ENCODE peak calls at places on chromosome 15, in seven cellular contexts. One of them, this sample, is unnamed.
A peak's percentile ranks its signal among the peaks of the same experiment; 100 is the strongest.

GRCh38 chr15:55993804-55994539 is 560 bp upstream of the NEDD4 start:
- DNase-seq in OCI-LY7: no peak
- DNase-seq in MM.1S: no peak
- DNase-seq in GM23248: peak; percentile 84
- DNase-seq in SK-N-SH: peak; percentile 63
- DNase-seq in GM23338: peak; percentile 70
- DNase-seq in hepatocyte: no peak
- DNase-seq in this sample: peak; percentile 21

GRCh38 chr15:98751767-98752166 is 103.4 kb downstream of the IGF1R start:
- DNase-seq in hepatocyte: no peak
- DNase-seq in GM23338: no peak
- DNase-seq in OCI-LY7: no peak
- DNase-seq in SK-N-SH: no peak
- DNase-seq in MM.1S: no peak
- DNase-seq in GM23248: no peak
- DNase-seq in this sample: no peak

GRCh38 chr15:36109943-36110658 is 469.3 kb upstream of the CDIN1 start:
- DNase-seq in GM23248: peak; percentile 76
- DNase-seq in OCI-LY7: no peak
- DNase-seq in MM.1S: no peak
- DNase-seq in GM23338: no peak
- DNase-seq in SK-N-SH: no peak
- DNase-seq in hepatocyte: no peak
- DNase-seq in this sample: no peak

GRCh38 chr15:64141798-64142512 is 9.6 kb upstream of the SNX22 start:
- DNase-seq in hepatocyte: no peak
- DNase-seq in SK-N-SH: no peak
- DNase-seq in OCI-LY7: no peak
- DNase-seq in MM.1S: no peak
- DNase-seq in GM23338: no peak
- DNase-seq in GM23248: no peak
- DNase-seq in this sample: no peak

GRCh38 chr15:42921049-42921731 is 612 bp upstream of the TTBK2 start:
- DNase-seq in hepatocyte: peak; percentile 20
- DNase-seq in MM.1S: peak; percentile 39
- DNase-seq in GM23338: peak; percentile 44
- DNase-seq in OCI-LY7: peak; percentile 40
- DNase-seq in GM23248: peak; percentile 67
- DNase-seq in SK-N-SH: peak; percentile 7
- DNase-seq in this sample: no peak

GRCh38 chr15:98802187-98802586 is 153.8 kb downstream of the IGF1R start:
- DNase-seq in hepatocyte: no peak
- DNase-seq in OCI-LY7: no peak
- DNase-seq in GM23338: no peak
- DNase-seq in SK-N-SH: no peak
- DNase-seq in MM.1S: no peak
- DNase-seq in GM23248: no peak
- DNase-seq in this sample: no peak

GRCh38 chr15:101276501-101277037 is 716 bp downstream of the SELENOS start:
- DNase-seq in SK-N-SH: peak; percentile 65
- DNase-seq in MM.1S: peak; percentile 83
- DNase-seq in hepatocyte: peak; percentile 59
- DNase-seq in GM23338: peak; percentile 53
- DNase-seq in OCI-LY7: peak; percentile 52
- DNase-seq in GM23248: peak; percentile 82
- DNase-seq in this sample: no peak

GRCh38 chr15:101579766-101580165 is 72.4 kb downstream of the TM2D3 start:
- DNase-seq in SK-N-SH: no peak
- DNase-seq in OCI-LY7: no peak
- DNase-seq in MM.1S: no peak
- DNase-seq in hepatocyte: no peak
- DNase-seq in GM23338: no peak
- DNase-seq in GM23248: peak; percentile 4
- DNase-seq in this sample: no peak

GRCh38 chr15:79265987-79266579 is 16.4 kb upstream of the ANKRD34C start:
- DNase-seq in SK-N-SH: no peak
- DNase-seq in OCI-LY7: no peak
- DNase-seq in hepatocyte: no peak
- DNase-seq in MM.1S: no peak
- DNase-seq in GM23338: no peak
- DNase-seq in GM23248: no peak
- DNase-seq in this sample: no peak

GRCh38 chr15:48682949-48683651 is 37.6 kb upstream of the FBN1 start:
- DNase-seq in MM.1S: no peak
- DNase-seq in OCI-LY7: no peak
- DNase-seq in GM23338: no peak
- DNase-seq in hepatocyte: peak; percentile 43
- DNase-seq in GM23248: peak; percentile 86
- DNase-seq in SK-N-SH: no peak
- DNase-seq in this sample: no peak

GRCh38 chr15:27845535-27846369 is 253.4 kb downstream of the OCA2 start:
- DNase-seq in GM23338: no peak
- DNase-seq in MM.1S: no peak
- DNase-seq in SK-N-SH: no peak
- DNase-seq in GM23248: no peak
- DNase-seq in OCI-LY7: no peak
- DNase-seq in hepatocyte: no peak
- DNase-seq in this sample: no peak

GRCh38 chr15:41115652-41116115 is 396 bp downstream of the INO80 start:
- DNase-seq in MM.1S: peak; percentile 69
- DNase-seq in hepatocyte: peak; percentile 86
- DNase-seq in OCI-LY7: peak; percentile 83
- DNase-seq in GM23338: peak; percentile 82
- DNase-seq in GM23248: no peak
- DNase-seq in SK-N-SH: no peak
- DNase-seq in this sample: peak; percentile 10

GRCh38 chr15:98292442-98293240 is 332.1 kb downstream of the ARRDC4 start:
- DNase-seq in OCI-LY7: peak; percentile 42
- DNase-seq in SK-N-SH: peak; percentile 77
- DNase-seq in GM23248: peak; percentile 36
- DNase-seq in GM23338: peak; percentile 89
- DNase-seq in MM.1S: peak; percentile 64
- DNase-seq in hepatocyte: peak; percentile 68
- DNase-seq in this sample: peak; percentile 21

GRCh38 chr15:88636039-88636438 is 2.8 kb upstream of the ISG20 start:
- DNase-seq in GM23338: peak; percentile 68
- DNase-seq in GM23248: no peak
- DNase-seq in MM.1S: no peak
- DNase-seq in SK-N-SH: no peak
- DNase-seq in OCI-LY7: no peak
- DNase-seq in hepatocyte: peak; percentile 70
- DNase-seq in this sample: peak; percentile 69

GRCh38 chr15:75620776-75621536 is 4.6 kb downstream of the SNUPN start:
- DNase-seq in MM.1S: no peak
- DNase-seq in hepatocyte: peak; percentile 72
- DNase-seq in GM23248: peak; percentile 98
- DNase-seq in GM23338: no peak
- DNase-seq in OCI-LY7: no peak
- DNase-seq in SK-N-SH: no peak
- DNase-seq in this sample: no peak

GRCh38 chr15:64610257-64610919 is 150.0 kb downstream of the ZNF609 start:
- DNase-seq in GM23248: no peak
- DNase-seq in hepatocyte: no peak
- DNase-seq in OCI-LY7: no peak
- DNase-seq in GM23338: no peak
- DNase-seq in MM.1S: no peak
- DNase-seq in SK-N-SH: no peak
- DNase-seq in this sample: no peak

GRCh38 chr15:68791431-68792283 is 29.0 kb downstream of the ANP32A start:
- DNase-seq in hepatocyte: no peak
- DNase-seq in OCI-LY7: peak; percentile 40
- DNase-seq in SK-N-SH: no peak
- DNase-seq in GM23248: no peak
- DNase-seq in GM23338: peak; percentile 36
- DNase-seq in MM.1S: peak; percentile 68
- DNase-seq in this sample: no peak

GRCh38 chr15:74631935-74632560 is 16.4 kb downstream of the CLK3 start:
- DNase-seq in MM.1S: peak; percentile 59
- DNase-seq in SK-N-SH: peak; percentile 82
- DNase-seq in hepatocyte: peak; percentile 82
- DNase-seq in GM23338: peak; percentile 78
- DNase-seq in GM23248: peak; percentile 71
- DNase-seq in OCI-LY7: peak; percentile 68
- DNase-seq in this sample: no peak

GRCh38 chr15:58985443-58985842 is 2.0 kb upstream of the RNF111 start:
- DNase-seq in SK-N-SH: no peak
- DNase-seq in GM23338: peak; percentile 87
- DNase-seq in hepatocyte: peak; percentile 13
- DNase-seq in GM23248: peak; percentile 64
- DNase-seq in OCI-LY7: no peak
- DNase-seq in MM.1S: no peak
- DNase-seq in this sample: no peak

GRCh38 chr15:75134748-75135147 is 66.9 kb upstream of the C15orf39 start:
- DNase-seq in GM23338: no peak
- DNase-seq in MM.1S: no peak
- DNase-seq in GM23248: no peak
- DNase-seq in SK-N-SH: no peak
- DNase-seq in OCI-LY7: no peak
- DNase-seq in hepatocyte: no peak
- DNase-seq in this sample: no peak

GRCh38 chr15:65931221-65931620 is 61.9 kb downstream of the RAB11A start:
- DNase-seq in SK-N-SH: no peak
- DNase-seq in GM23248: no peak
- DNase-seq in GM23338: no peak
- DNase-seq in MM.1S: no peak
- DNase-seq in OCI-LY7: no peak
- DNase-seq in hepatocyte: no peak
- DNase-seq in this sample: no peak

GRCh38 chr15:80887148-80887547 is 102.5 kb downstream of the MESD start:
- DNase-seq in GM23248: no peak
- DNase-seq in hepatocyte: no peak
- DNase-seq in OCI-LY7: no peak
- DNase-seq in MM.1S: no peak
- DNase-seq in SK-N-SH: no peak
- DNase-seq in GM23338: peak; percentile 10
- DNase-seq in this sample: no peak

GRCh38 chr15:92579486-92579885 is 76.1 kb downstream of the FAM174B start:
- DNase-seq in GM23338: no peak
- DNase-seq in SK-N-SH: no peak
- DNase-seq in MM.1S: no peak
- DNase-seq in GM23248: no peak
- DNase-seq in hepatocyte: no peak
- DNase-seq in OCI-LY7: no peak
- DNase-seq in this sample: no peak
- TF ChIP-seq EZH2phosphoT487 in GM23338: no peak
- TF ChIP-seq EZH2phosphoT487 in SK-N-SH: no peak
- TF ChIP-seq EZH2phosphoT487 in MM.1S: no peak
- TF ChIP-seq EZH2phosphoT487 in GM23248: no peak
- TF ChIP-seq EZH2phosphoT487 in hepatocyte: no peak
- TF ChIP-seq EZH2phosphoT487 in OCI-LY7: no peak
- TF ChIP-seq EZH2phosphoT487 in this sample: no peak

DNA sequence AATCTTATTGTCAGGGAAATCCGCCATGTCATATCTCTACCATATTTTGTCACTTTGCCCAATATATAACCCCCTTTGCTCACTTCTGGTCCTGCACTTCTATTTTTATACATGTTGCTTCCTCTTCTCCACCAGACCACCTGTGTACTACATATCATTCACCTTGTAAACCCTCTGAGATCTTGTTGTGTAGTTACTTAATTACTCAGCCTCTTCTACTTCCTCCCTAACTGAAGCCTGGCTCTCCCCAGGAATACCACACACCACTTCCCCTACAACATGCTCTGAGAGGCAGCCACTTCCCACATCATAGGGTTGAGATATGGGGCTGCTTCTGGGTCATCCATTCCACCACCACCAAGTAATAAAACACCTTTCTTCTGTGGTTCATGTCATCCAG is 10.0 kb downstream of the HEXA start:
- DNase-seq in GM23248: no peak
- DNase-seq in GM23338: no peak
- DNase-seq in MM.1S: no peak
- DNase-seq in OCI-LY7: peak; percentile 23
- DNase-seq in hepatocyte: no peak
- DNase-seq in SK-N-SH: no peak
- DNase-seq in this sample: no peak
- TF ChIP-seq EZH2phosphoT487 in GM23248: no peak
- TF ChIP-seq EZH2phosphoT487 in GM23338: no peak
- TF ChIP-seq EZH2phosphoT487 in MM.1S: no peak
- TF ChIP-seq EZH2phosphoT487 in OCI-LY7: no peak
- TF ChIP-seq EZH2phosphoT487 in hepatocyte: no peak
- TF ChIP-seq EZH2phosphoT487 in SK-N-SH: no peak
- TF ChIP-seq EZH2phosphoT487 in this sample: no peak

GRCh38 chr15:73482184-73482583 is 39.2 kb downstream of the REC114 start:
- DNase-seq in OCI-LY7: no peak
- DNase-seq in GM23338: no peak
- DNase-seq in GM23248: no peak
- DNase-seq in MM.1S: no peak
- DNase-seq in SK-N-SH: no peak
- DNase-seq in hepatocyte: no peak
- DNase-seq in this sample: no peak
- TF ChIP-seq EZH2phosphoT487 in OCI-LY7: no peak
- TF ChIP-seq EZH2phosphoT487 in GM23338: no peak
- TF ChIP-seq EZH2phosphoT487 in GM23248: no peak
- TF ChIP-seq EZH2phosphoT487 in MM.1S: no peak
- TF ChIP-seq EZH2phosphoT487 in SK-N-SH: no peak
- TF ChIP-seq EZH2phosphoT487 in hepatocyte: no peak
- TF ChIP-seq EZH2phosphoT487 in this sample: no peak

DNA sequence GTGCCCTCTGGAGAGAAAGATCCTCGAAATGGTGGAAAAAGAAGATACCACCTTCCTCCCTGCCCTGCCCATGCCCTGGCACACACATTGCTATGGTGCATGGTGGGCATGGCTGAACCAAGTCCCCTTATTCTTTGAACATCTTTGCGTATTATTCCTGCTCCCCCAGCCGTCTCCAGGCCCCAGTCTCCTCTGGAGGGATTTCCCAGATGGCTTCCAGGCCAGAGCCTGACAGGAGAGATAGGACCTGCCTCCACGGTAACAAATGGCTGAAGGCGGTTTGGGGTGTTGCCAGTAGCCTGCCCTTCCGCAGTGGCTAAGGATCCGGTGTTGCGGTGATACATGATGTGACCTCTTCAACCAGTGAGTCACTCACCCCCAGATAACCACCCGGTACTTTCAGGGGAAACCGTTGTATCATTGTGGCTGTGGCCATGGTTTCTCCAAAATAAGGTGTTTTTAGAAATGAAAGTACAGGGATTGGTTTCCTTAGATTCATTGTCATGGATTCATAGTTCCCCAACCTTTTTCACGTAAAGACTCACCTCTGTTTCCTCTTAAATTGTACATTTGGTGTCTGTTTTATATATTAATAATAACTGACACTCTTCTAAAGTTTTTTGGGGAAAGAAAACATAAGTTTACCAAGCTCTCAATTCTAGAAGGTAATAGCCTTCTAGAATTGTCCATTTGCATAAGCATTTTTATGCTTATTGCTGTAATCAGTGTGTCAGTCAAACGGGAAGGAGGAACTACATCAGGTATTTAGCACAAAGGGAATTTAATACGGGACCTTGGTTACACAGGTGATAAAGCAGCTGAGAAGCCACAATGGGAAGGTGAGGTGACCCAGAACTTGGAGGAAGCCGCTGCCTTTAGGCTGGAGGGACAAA is 25.9 kb downstream of the SMAD3 start:
- DNase-seq in GM23338: no peak
- DNase-seq in hepatocyte: peak; percentile 73
- DNase-seq in SK-N-SH: peak; percentile 81
- DNase-seq in MM.1S: peak; percentile 55
- DNase-seq in OCI-LY7: no peak
- DNase-seq in GM23248: peak; percentile 60
- DNase-seq in this sample: peak; percentile 90
- TF ChIP-seq EZH2phosphoT487 in GM23338: no peak
- TF ChIP-seq EZH2phosphoT487 in hepatocyte: no peak
- TF ChIP-seq EZH2phosphoT487 in SK-N-SH: no peak
- TF ChIP-seq EZH2phosphoT487 in MM.1S: no peak
- TF ChIP-seq EZH2phosphoT487 in OCI-LY7: no peak
- TF ChIP-seq EZH2phosphoT487 in GM23248: no peak
- TF ChIP-seq EZH2phosphoT487 in this sample: no peak

This sample was measured in HCT116.